ENCODE peak calls at places on chromosomes 12 and 14, in four cellular contexts. One of them, this sample, is unnamed.

GRCh38 chr14:77306406-77307098 is 14.1 kb downstream of the POMT2 start:
- DNase-seq in A549: no peak
- DNase-seq in CD8-positive, alpha-beta T cell: no peak
- DNase-seq in tibial nerve: no peak
- DNase-seq in this sample: no peak

GRCh38 chr12:62711626-62712305 is 223.2 kb downstream of the PPM1H start:
- DNase-seq in A549: no peak
- DNase-seq in CD8-positive, alpha-beta T cell: no peak
- DNase-seq in tibial nerve: no peak
- DNase-seq in this sample: no peak

GRCh38 chr12:8032242-8033152 is at the start of gene FOXJ2:
- DNase-seq in A549: peak; percentile 57
- DNase-seq in CD8-positive, alpha-beta T cell: peak; percentile 72
- DNase-seq in tibial nerve: peak; percentile 64
- DNase-seq in this sample: no peak

GRCh38 chr14:62687818-62688217 is 357.4 kb downstream of the KCNH5 start:
- DNase-seq in A549: no peak
- DNase-seq in CD8-positive, alpha-beta T cell: no peak
- DNase-seq in tibial nerve: no peak
- DNase-seq in this sample: no peak

GRCh38 chr14:72847721-72848120 is 46.2 kb downstream of the DPF3 start:
- DNase-seq in A549: no peak
- DNase-seq in CD8-positive, alpha-beta T cell: no peak
- DNase-seq in tibial nerve: no peak
- DNase-seq in this sample: no peak

GRCh38 chr14:31268216-31268615 is 60.6 kb upstream of the HECTD1 start:
- DNase-seq in A549: no peak
- DNase-seq in CD8-positive, alpha-beta T cell: no peak
- DNase-seq in tibial nerve: no peak
- DNase-seq in this sample: no peak

GRCh38 chr12:1830981-1831930 is 10.9 kb downstream of the LRTM2 start:
- DNase-seq in A549: no peak
- DNase-seq in CD8-positive, alpha-beta T cell: no peak
- DNase-seq in tibial nerve: no peak
- DNase-seq in this sample: no peak

GRCh38 chr12:42636993-42637392 is 47.4 kb upstream of the PRICKLE1 start:
- DNase-seq in A549: no peak
- DNase-seq in CD8-positive, alpha-beta T cell: no peak
- DNase-seq in tibial nerve: no peak
- DNase-seq in this sample: no peak

GRCh38 chr12:24719293-24719721 is 229.6 kb downstream of the BCAT1 start:
- DNase-seq in A549: no peak
- DNase-seq in CD8-positive, alpha-beta T cell: peak; percentile 3
- DNase-seq in tibial nerve: no peak
- DNase-seq in this sample: no peak

GRCh38 chr12:54631988-54632728 is 2.5 kb downstream of the LACRT start:
- DNase-seq in A549: no peak
- DNase-seq in CD8-positive, alpha-beta T cell: no peak
- DNase-seq in tibial nerve: no peak
- DNase-seq in this sample: no peak
- TF ChIP-seq CTCF in A549: no peak
- TF ChIP-seq CTCF in CD8-positive, alpha-beta T cell: no peak
- TF ChIP-seq CTCF in tibial nerve: no peak
- TF ChIP-seq CTCF in this sample: no peak

GRCh38 chr12:93855265-93855664 is 178.1 kb downstream of the CRADD start:
- DNase-seq in A549: no peak
- DNase-seq in CD8-positive, alpha-beta T cell: no peak
- DNase-seq in tibial nerve: no peak
- DNase-seq in this sample: no peak
- H3K4me1 ChIP-seq in A549: no peaks in the 10 kb centered on the region
- H3K4me1 ChIP-seq in CD8-positive, alpha-beta T cell: peaks cover 5% of the 10 kb centered on the region
- H3K4me1 ChIP-seq in tibial nerve: no peaks in the 10 kb centered on the region
- H3K4me1 ChIP-seq in this sample: peaks cover 38% of the 10 kb centered on the region

DNA sequence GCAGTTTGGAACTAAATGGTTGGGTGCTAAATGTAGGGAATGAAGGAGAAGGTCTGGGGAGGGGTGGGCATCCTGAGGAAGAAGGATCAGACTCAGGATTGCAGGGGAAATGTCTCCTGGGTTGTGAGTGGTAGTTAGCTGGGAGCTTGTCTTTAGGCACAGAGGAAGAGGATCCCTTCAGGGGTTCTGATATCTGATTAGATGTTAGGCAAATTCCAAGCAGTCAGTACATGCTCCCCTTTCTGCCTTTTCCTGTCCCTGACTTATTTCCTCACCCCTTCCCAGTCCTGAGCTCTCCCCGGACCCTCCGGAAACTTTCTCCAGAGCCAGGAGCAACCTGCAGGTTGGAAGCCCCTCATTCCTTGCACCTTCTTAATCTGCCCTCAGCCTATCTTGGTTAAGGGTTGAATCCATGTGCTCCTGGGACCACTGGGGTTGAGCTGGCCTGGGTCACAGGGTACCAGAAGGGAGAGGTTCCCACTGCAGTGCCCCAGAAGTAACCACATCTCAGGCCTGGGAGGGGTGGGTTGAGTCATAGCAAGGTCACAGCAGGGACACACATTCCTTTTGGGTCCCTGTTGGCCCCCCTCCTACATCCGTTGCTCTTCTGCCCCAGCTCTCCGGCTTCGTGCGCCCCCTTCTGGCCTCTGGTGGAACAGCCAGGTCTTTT is 1.6 kb downstream of the IGFBP6 start:
- DNase-seq in A549: peak; percentile 98
- DNase-seq in CD8-positive, alpha-beta T cell: peak; percentile 83
- DNase-seq in tibial nerve: peak; percentile 93
- DNase-seq in this sample: peak; percentile 98
- TF ChIP-seq CTCF in A549: peak; percentile 98
- TF ChIP-seq CTCF in CD8-positive, alpha-beta T cell: peak; percentile 98
- TF ChIP-seq CTCF in tibial nerve: peak; percentile 97
- TF ChIP-seq CTCF in this sample: peak; percentile 90

GRCh38 chr12:111767362-111768158 is 827 bp downstream of the ALDH2 start:
- DNase-seq in A549: peak; percentile 53
- DNase-seq in CD8-positive, alpha-beta T cell: no peak
- DNase-seq in tibial nerve: no peak
- DNase-seq in this sample: no peak

GRCh38 chr12:111766608-111767361 is at the start of gene ALDH2:
- DNase-seq in A549: peak; percentile 85
- DNase-seq in CD8-positive, alpha-beta T cell: peak; percentile 2
- DNase-seq in tibial nerve: peak; percentile 74
- DNase-seq in this sample: peak; percentile 78

GRCh38 chr12:111768159-111768895 is 1.6 kb downstream of the ALDH2 start:
- DNase-seq in A549: no peak
- DNase-seq in CD8-positive, alpha-beta T cell: no peak
- DNase-seq in tibial nerve: no peak
- DNase-seq in this sample: no peak

GRCh38 chr12:111773801-111774551 is 7.2 kb downstream of the ALDH2 start:
- DNase-seq in A549: no peak
- DNase-seq in CD8-positive, alpha-beta T cell: no peak
- DNase-seq in tibial nerve: peak; percentile 55
- DNase-seq in this sample: peak; percentile 91

GRCh38 chr12:111769599-111769998 is 2.9 kb downstream of the ALDH2 start:
- DNase-seq in A549: no peak
- DNase-seq in CD8-positive, alpha-beta T cell: no peak
- DNase-seq in tibial nerve: no peak
- DNase-seq in this sample: no peak
- H3K4me1 ChIP-seq in A549: peaks cover 47% of the 10 kb centered on the region
- H3K4me1 ChIP-seq in CD8-positive, alpha-beta T cell: peaks cover 10% of the 10 kb centered on the region
- H3K4me1 ChIP-seq in tibial nerve: peaks cover 40% of the 10 kb centered on the region
- H3K4me1 ChIP-seq in this sample: no peaks in the 10 kb centered on the region

DNA sequence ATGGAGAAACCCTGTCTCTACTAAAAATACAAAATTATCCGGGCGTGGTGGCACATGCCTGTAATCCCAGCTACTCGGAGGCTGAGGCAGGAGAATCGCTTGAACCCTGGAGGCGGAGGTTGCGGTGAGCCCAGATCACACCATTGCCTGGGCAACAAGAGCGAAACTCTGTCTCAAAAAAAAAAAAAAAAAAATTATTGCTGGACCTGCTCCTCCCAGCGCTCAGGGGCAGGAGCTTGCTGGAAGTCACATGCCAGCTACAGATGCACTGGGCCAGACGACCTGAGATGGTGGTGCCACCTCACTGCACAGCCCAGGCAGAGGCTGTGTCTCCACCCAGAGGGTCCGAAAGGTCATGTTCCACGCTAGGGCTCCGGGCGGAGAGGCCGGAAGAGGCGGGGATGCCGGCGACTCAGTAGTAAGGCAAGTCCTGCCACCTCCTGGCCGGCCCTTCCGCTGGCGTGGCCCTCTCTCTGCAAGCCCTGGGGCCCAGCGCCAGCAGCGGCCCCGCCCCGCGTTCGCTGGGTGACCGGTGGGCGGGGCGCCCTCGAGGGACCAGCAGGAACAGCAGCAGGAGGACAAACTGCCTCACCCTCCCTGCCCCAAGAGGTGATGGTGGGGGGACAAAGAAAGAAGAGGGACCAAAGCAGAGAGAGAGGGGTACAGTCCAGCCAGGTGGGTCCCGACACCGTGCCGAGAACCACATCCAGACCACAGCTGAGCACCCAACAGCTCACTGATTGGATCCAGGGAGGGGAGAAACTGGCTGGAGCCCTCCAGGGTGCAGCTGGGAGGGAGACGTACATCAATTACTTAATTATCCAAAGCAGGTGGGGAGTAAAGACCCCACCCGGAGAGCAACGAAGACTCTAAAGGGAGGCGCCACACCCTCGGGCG is 3.6 kb upstream of the RHOF start:
- DNase-seq in A549: peak; percentile 90
- DNase-seq in CD8-positive, alpha-beta T cell: no peak
- DNase-seq in tibial nerve: peak; percentile 94
- DNase-seq in this sample: peak; percentile 97
- TF ChIP-seq CTCF in A549: peak; percentile 19
- TF ChIP-seq CTCF in CD8-positive, alpha-beta T cell: no peak
- TF ChIP-seq CTCF in tibial nerve: peak; percentile 28
- TF ChIP-seq CTCF in this sample: peak; percentile 61

This sample was measured in right atrium auricular region.